ENCODE peak calls at places on chromosomes 2 and 18, in four cellular contexts. One of them, this sample, is unnamed.

GRCh38 chr18:9595197-9595596 is 19.2 kb downstream of the PPP4R1 start:
- DNase-seq in H1: no peak
- DNase-seq in K562: no peak
- DNase-seq in GM12878: no peak
- DNase-seq in this sample: no peak

GRCh38 chr2:551621-552020 is 125.6 kb downstream of the TMEM18 start:
- DNase-seq in H1: no peak
- DNase-seq in K562: no peak
- DNase-seq in GM12878: no peak
- DNase-seq in this sample: no peak

GRCh38 chr2:102099536-102100293 is 42.8 kb upstream of the IL1R1 start:
- DNase-seq in H1: no peak
- DNase-seq in K562: no peak
- DNase-seq in GM12878: no peak
- DNase-seq in this sample: no peak

GRCh38 chr2:96556441-96557330 is 20.1 kb downstream of the ARID5A start:
- DNase-seq in H1: no peak
- DNase-seq in K562: no peak
- DNase-seq in GM12878: no peak
- DNase-seq in this sample: peak; percentile 97

GRCh38 chr18:48815182-48815520 is 135.6 kb downstream of the SMAD7 start:
- DNase-seq in H1: no peak
- DNase-seq in K562: no peak
- DNase-seq in GM12878: no peak
- DNase-seq in this sample: no peak

GRCh38 chr2:231693956-231694355 is 14.4 kb upstream of the PTMA start:
- DNase-seq in H1: no peak
- DNase-seq in K562: no peak
- DNase-seq in GM12878: no peak
- DNase-seq in this sample: no peak

GRCh38 chr2:59074071-59074470 is 832.9 kb upstream of the FANCL start:
- DNase-seq in H1: no peak
- DNase-seq in K562: no peak
- DNase-seq in GM12878: no peak
- DNase-seq in this sample: no peak

GRCh38 chr2:174076040-174076439 is 110.9 kb upstream of the SP3 start:
- DNase-seq in H1: no peak
- DNase-seq in K562: no peak
- DNase-seq in GM12878: no peak
- DNase-seq in this sample: no peak

GRCh38 chr2:221649045-221649444 is 76.9 kb upstream of the EPHA4 start:
- DNase-seq in H1: no peak
- DNase-seq in K562: no peak
- DNase-seq in GM12878: no peak
- DNase-seq in this sample: no peak

GRCh38 chr2:16506366-16506765 is 159.3 kb downstream of the CYRIA start:
- DNase-seq in H1: no peak
- DNase-seq in K562: no peak
- DNase-seq in GM12878: no peak
- DNase-seq in this sample: no peak
- TF ChIP-seq EGR1 in H1: no peak
- TF ChIP-seq EGR1 in K562: no peak
- TF ChIP-seq EGR1 in GM12878: no peak
- TF ChIP-seq EGR1 in this sample: no peak

GRCh38 chr2:21042708-21042957 is 1.2 kb downstream of the APOB start:
- DNase-seq in H1: no peak
- DNase-seq in K562: no peak
- DNase-seq in GM12878: no peak
- DNase-seq in this sample: no peak

GRCh38 chr2:21042958-21043743 is 722 bp downstream of the APOB start:
- DNase-seq in H1: peak; percentile 89
- DNase-seq in K562: peak; percentile 74
- DNase-seq in GM12878: no peak
- DNase-seq in this sample: peak; percentile 8

GRCh38 chr2:21041943-21042707 is 1.7 kb downstream of the APOB start:
- DNase-seq in H1: no peak
- DNase-seq in K562: no peak
- DNase-seq in GM12878: no peak
- DNase-seq in this sample: no peak

GRCh38 chr2:21044694-21045371 is 960 bp upstream of the APOB start:
- DNase-seq in H1: no peak
- DNase-seq in K562: no peak
- DNase-seq in GM12878: no peak
- DNase-seq in this sample: no peak

DNA sequence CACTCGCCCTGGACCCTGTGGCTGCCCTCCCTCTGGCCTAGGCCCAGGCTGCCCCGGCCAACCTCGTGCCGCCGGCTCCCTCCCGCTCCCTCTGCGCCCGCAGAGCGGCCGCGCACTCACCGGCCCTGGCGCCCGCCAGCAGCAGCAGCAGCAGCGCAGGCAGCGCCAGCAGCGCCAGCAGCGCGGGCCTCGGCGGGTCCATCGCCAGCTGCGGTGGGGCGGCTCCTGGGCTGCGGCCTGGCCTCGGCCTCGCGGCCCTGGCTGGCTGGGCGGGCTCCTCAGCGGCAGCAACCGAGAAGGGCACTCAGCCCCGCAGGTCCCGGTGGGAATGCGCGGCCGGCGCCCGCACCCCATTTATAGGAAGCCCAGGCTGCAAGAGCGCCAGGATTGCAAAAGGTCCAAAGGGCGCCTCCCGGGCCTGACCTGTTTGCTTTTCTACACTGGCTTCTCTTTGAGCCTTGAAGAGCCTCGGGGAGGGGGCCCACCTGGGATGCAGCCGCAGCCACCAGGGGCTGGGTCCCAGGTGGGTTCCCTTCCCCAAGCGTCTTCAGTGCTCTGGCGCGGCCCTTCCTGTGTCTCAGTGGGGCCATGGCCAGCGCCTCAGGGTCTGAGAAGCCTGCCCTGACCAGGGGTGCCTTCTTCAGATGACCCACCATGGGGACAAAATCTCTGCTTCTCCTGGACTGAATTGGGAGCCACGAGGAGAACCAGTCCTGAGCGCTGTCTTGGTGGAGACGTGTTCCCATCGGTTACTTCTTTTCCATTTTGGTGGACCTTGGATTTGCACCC is at the start of gene APOB:
- DNase-seq in H1: no peak
- DNase-seq in K562: no peak
- DNase-seq in GM12878: no peak
- DNase-seq in this sample: no peak
- TF ChIP-seq POLR2A in H1: no peak
- TF ChIP-seq POLR2A in K562: no peak
- TF ChIP-seq POLR2A in GM12878: no peak
- TF ChIP-seq POLR2A in this sample: no peak

DNA sequence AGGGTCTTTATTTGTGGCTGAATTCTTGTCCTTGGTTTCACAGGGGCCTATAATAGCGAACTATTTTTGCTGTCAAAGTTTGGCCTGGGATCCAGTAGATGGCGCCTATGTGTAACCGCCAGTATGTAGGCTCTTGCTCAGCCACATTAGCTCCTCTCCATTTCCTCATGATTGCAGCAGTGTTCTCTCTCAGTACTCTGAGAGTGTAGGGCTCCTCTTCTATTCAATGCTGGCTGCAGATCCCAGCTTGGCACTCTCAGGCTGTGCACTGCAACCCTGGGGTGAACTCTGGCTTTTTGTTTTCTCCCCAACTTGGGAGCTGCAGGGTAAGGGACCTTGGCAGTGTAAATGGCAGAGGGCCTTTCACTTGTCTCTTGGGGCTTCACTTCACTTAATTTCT is 344.6 kb upstream of the CHAC2 start:
- DNase-seq in H1: peak; percentile 59
- DNase-seq in K562: peak; percentile 12
- DNase-seq in GM12878: no peak
- DNase-seq in this sample: peak; percentile 44
- TF ChIP-seq EGR1 in H1: no peak
- TF ChIP-seq EGR1 in K562: no peak
- TF ChIP-seq EGR1 in GM12878: no peak
- TF ChIP-seq EGR1 in this sample: no peak

GRCh38 chr2:17878222-17879136 is at the start of gene KCNS3:
- DNase-seq in H1: peak; percentile 75
- DNase-seq in K562: peak; percentile 94
- DNase-seq in GM12878: no peak
- DNase-seq in this sample: no peak
- TF ChIP-seq POLR2A in H1: no peak
- TF ChIP-seq POLR2A in K562: no peak
- TF ChIP-seq POLR2A in GM12878: no peak
- TF ChIP-seq POLR2A in this sample: no peak

DNA sequence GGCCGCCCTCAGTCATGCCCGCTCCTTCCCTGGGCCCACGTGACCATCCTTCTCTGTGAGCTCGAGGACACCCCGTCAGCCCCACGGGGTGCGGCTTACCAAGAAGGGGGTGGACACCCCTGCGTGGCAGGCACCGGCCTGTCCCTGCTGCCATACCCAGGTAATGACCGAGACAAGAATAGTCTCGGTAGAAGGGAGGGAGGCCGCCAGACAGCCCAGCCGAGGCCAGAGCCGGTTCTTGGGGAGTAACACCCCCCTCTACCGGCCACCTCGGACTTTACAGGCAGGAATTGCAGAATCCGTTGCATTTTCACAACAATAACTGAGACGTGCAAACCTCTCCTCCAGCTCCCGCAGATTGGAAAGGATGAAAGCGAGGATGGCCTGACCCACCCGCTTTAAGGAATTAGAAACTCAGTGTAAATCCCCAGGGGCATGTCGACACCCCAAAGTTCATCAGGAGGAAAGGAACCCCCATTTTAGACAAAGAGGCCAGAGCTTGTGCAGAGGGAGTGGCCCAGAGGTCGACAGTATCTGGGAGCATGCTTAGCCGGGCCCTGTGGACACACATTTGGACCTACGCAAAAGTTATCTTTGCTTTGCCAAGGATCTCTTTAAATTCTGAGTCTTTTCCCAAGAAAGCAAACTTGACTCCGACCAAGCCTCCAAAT is 60.1 kb upstream of the GLI2 start:
- DNase-seq in H1: peak; percentile 94
- DNase-seq in K562: peak; percentile 77
- DNase-seq in GM12878: no peak
- DNase-seq in this sample: peak; percentile 53
- TF ChIP-seq EGR1 in H1: no peak
- TF ChIP-seq EGR1 in K562: no peak
- TF ChIP-seq EGR1 in GM12878: no peak
- TF ChIP-seq EGR1 in this sample: no peak

DNA sequence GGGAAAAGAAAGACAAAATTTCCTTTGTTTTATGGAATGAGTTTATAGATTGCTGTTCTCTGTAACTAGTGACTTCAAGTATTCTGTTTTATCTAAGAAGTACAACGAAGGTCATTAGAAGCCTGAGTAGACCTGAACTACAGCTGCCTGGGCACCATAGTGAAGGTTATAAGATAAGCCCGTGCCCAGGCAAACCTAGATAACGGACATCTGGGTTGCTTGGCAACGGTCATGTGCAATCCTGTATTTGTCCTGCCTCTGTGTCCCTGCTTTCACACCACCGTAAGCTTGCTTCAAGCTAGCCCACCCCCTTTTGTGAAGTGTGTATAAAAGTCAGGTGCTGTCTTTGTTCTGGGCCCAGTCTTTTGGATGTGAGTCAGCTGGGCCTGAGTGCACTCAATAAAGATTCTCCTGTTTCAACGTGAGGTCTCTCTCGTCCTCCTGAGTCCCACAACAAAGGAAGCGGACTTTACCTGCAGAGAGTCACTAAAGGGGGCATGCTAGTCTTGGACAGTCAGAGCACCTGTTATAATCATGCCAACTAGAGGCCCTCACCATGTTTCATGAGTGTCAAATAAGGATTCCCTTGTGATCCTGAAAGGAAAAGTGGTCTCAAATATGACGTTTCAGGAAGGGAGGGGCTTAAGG is 22.7 kb upstream of the LAPTM4A start:
- DNase-seq in H1: no peak
- DNase-seq in K562: no peak
- DNase-seq in GM12878: no peak
- DNase-seq in this sample: no peak
- TF ChIP-seq POLR2A in H1: no peak
- TF ChIP-seq POLR2A in K562: no peak
- TF ChIP-seq POLR2A in GM12878: no peak
- TF ChIP-seq POLR2A in this sample: no peak